ENCODE peak calls at places on chromosomes 5 and 9, in eight cellular contexts. One of them, this sample, is unnamed.

GRCh38 chr9:134055981-134056461 is 11.8 kb downstream of the BRD3 start:
- DNase-seq in nucleus accumbens: peak
- DNase-seq in PC-3: peak
- DNase-seq in fibroblast of pulmonary artery: peak
- DNase-seq in stimulated activated CD4-positive, alpha-beta T cell treated with anti-CD3 and anti-CD28 coated beads, Interleukin-4, amount 100 ng/mL, for 48 hours: no peak
- DNase-seq in Peyer's patch: no peak
- DNase-seq in activated T-helper 9 cell treated with anti-CD3 and anti-CD28 coated beads, Interleukin-2, amount 50 U/mL, for 16 hours: no peak
- DNase-seq in lower lobe of right lung: peak
- DNase-seq in this sample: peak

GRCh38 chr5:128315671-128316070 is 222.4 kb downstream of the FBN2 start:
- DNase-seq in fibroblast of pulmonary artery: no peak
- DNase-seq in nucleus accumbens: no peak
- DNase-seq in stimulated activated CD4-positive, alpha-beta T cell treated with anti-CD3 and anti-CD28 coated beads, Interleukin-4, amount 100 ng/mL, for 48 hours: no peak
- DNase-seq in Peyer's patch: no peak
- DNase-seq in PC-3: peak
- DNase-seq in activated T-helper 9 cell treated with anti-CD3 and anti-CD28 coated beads, Interleukin-2, amount 50 U/mL, for 16 hours: no peak
- DNase-seq in lower lobe of right lung: no peak
- DNase-seq in this sample: no peak

GRCh38 chr5:143682788-143683419 is 129.1 kb upstream of the HMHB1 start:
- DNase-seq in nucleus accumbens: no peak
- DNase-seq in lower lobe of right lung: no peak
- DNase-seq in PC-3: no peak
- DNase-seq in Peyer's patch: no peak
- DNase-seq in fibroblast of pulmonary artery: no peak
- DNase-seq in stimulated activated CD4-positive, alpha-beta T cell treated with anti-CD3 and anti-CD28 coated beads, Interleukin-4, amount 100 ng/mL, for 48 hours: no peak
- DNase-seq in activated T-helper 9 cell treated with anti-CD3 and anti-CD28 coated beads, Interleukin-2, amount 50 U/mL, for 16 hours: no peak
- DNase-seq in this sample: no peak

GRCh38 chr5:61964199-61964598 is 341.8 kb upstream of the KIF2A start:
- DNase-seq in stimulated activated CD4-positive, alpha-beta T cell treated with anti-CD3 and anti-CD28 coated beads, Interleukin-4, amount 100 ng/mL, for 48 hours: no peak
- DNase-seq in lower lobe of right lung: no peak
- DNase-seq in activated T-helper 9 cell treated with anti-CD3 and anti-CD28 coated beads, Interleukin-2, amount 50 U/mL, for 16 hours: no peak
- DNase-seq in fibroblast of pulmonary artery: no peak
- DNase-seq in Peyer's patch: no peak
- DNase-seq in PC-3: peak
- DNase-seq in nucleus accumbens: no peak
- DNase-seq in this sample: no peak

GRCh38 chr5:81696418-81697397 is 54.2 kb downstream of the SSBP2 start:
- DNase-seq in Peyer's patch: no peak
- DNase-seq in lower lobe of right lung: no peak
- DNase-seq in activated T-helper 9 cell treated with anti-CD3 and anti-CD28 coated beads, Interleukin-2, amount 50 U/mL, for 16 hours: no peak
- DNase-seq in fibroblast of pulmonary artery: no peak
- DNase-seq in PC-3: no peak
- DNase-seq in nucleus accumbens: no peak
- DNase-seq in stimulated activated CD4-positive, alpha-beta T cell treated with anti-CD3 and anti-CD28 coated beads, Interleukin-4, amount 100 ng/mL, for 48 hours: no peak
- DNase-seq in this sample: no peak

GRCh38 chr5:6758706-6759105 is 45.5 kb downstream of the TENT4A start:
- DNase-seq in fibroblast of pulmonary artery: no peak
- DNase-seq in activated T-helper 9 cell treated with anti-CD3 and anti-CD28 coated beads, Interleukin-2, amount 50 U/mL, for 16 hours: no peak
- DNase-seq in Peyer's patch: no peak
- DNase-seq in nucleus accumbens: no peak
- DNase-seq in lower lobe of right lung: no peak
- DNase-seq in stimulated activated CD4-positive, alpha-beta T cell treated with anti-CD3 and anti-CD28 coated beads, Interleukin-4, amount 100 ng/mL, for 48 hours: no peak
- DNase-seq in PC-3: no peak
- DNase-seq in this sample: no peak

GRCh38 chr9:133113928-133114351 is 7.1 kb downstream of the RALGDS start:
- DNase-seq in stimulated activated CD4-positive, alpha-beta T cell treated with anti-CD3 and anti-CD28 coated beads, Interleukin-4, amount 100 ng/mL, for 48 hours: no peak
- DNase-seq in activated T-helper 9 cell treated with anti-CD3 and anti-CD28 coated beads, Interleukin-2, amount 50 U/mL, for 16 hours: no peak
- DNase-seq in fibroblast of pulmonary artery: no peak
- DNase-seq in nucleus accumbens: peak
- DNase-seq in PC-3: no peak
- DNase-seq in lower lobe of right lung: peak
- DNase-seq in Peyer's patch: no peak
- DNase-seq in this sample: peak

GRCh38 chr5:124963236-124963929 is 216.9 kb upstream of the ZNF608 start:
- DNase-seq in PC-3: peak
- DNase-seq in Peyer's patch: no peak
- DNase-seq in lower lobe of right lung: no peak
- DNase-seq in stimulated activated CD4-positive, alpha-beta T cell treated with anti-CD3 and anti-CD28 coated beads, Interleukin-4, amount 100 ng/mL, for 48 hours: no peak
- DNase-seq in nucleus accumbens: no peak
- DNase-seq in fibroblast of pulmonary artery: peak
- DNase-seq in activated T-helper 9 cell treated with anti-CD3 and anti-CD28 coated beads, Interleukin-2, amount 50 U/mL, for 16 hours: no peak
- DNase-seq in this sample: no peak

GRCh38 chr5:40499514-40500273 is 180.0 kb upstream of the PTGER4 start:
- DNase-seq in activated T-helper 9 cell treated with anti-CD3 and anti-CD28 coated beads, Interleukin-2, amount 50 U/mL, for 16 hours: no peak
- DNase-seq in lower lobe of right lung: no peak
- DNase-seq in PC-3: no peak
- DNase-seq in Peyer's patch: no peak
- DNase-seq in stimulated activated CD4-positive, alpha-beta T cell treated with anti-CD3 and anti-CD28 coated beads, Interleukin-4, amount 100 ng/mL, for 48 hours: no peak
- DNase-seq in nucleus accumbens: no peak
- DNase-seq in fibroblast of pulmonary artery: no peak
- DNase-seq in this sample: no peak